ENCODE peak calls at places on chromosomes 4 and X, in eight cellular contexts. E, Q, C, Z, W, B, A and R are unnamed samples.

GRCh38 chr4:53162926-53163325 is 202.9 kb downstream of the SCFD2 start:
- DNase-seq in E (no peak), Q (no peak), C (no peak), Z (no peak), W (no peak), B (no peak), A (no peak), R (no peak)

GRCh38 chr4:24382381-24382780 is 202.0 kb downstream of the DHX15 start:
- DNase-seq in E (no peak), Q (peak; percentile 34), C (no peak), Z (no peak), W (no peak), B (no peak), A (no peak), R (no peak)

GRCh38 chrX:51420610-51421009 is 75.8 kb downstream of the NUDT11 start:
- DNase-seq in E (peak; percentile 54), Q (no peak), C (no peak), Z (peak; percentile 37), W (no peak), B (no peak), A (peak; percentile 8), R (no peak)

GRCh38 chr4:20987191-20987590 is 286.9 kb downstream of the PACRGL start:
- DNase-seq in E (no peak), Q (no peak), C (no peak), Z (no peak), W (no peak), B (no peak), A (no peak), R (no peak)

GRCh38 chrX:70301716-70302115 is 11.8 kb downstream of the KIF4A start:
- DNase-seq in E (peak; percentile 27), Q (no peak), C (no peak), Z (no peak), W (no peak), B (no peak), A (no peak), R (no peak)

GRCh38 chrX:118554511-118554910 is 58.9 kb downstream of the DOCK11 start:
- DNase-seq in E (peak; percentile 32), Q (no peak), C (no peak), Z (peak; percentile 40), W (no peak), B (no peak), A (no peak), R (no peak)

GRCh38 chr4:185542626-185543336 is 7.5 kb upstream of the PDLIM3 start:
- DNase-seq in E (no peak), Q (no peak), C (peak; percentile 66), Z (no peak), W (no peak), B (peak; percentile 83), A (no peak), R (peak; percentile 85)

GRCh38 chr4:85829276-85830051 is 354.5 kb downstream of the ARHGAP24 start:
- DNase-seq in E (peak; percentile 62), Q (peak; percentile 46), C (no peak), Z (no peak), W (no peak), B (no peak), A (no peak), R (peak; percentile 47)

GRCh38 chr4:57119054-57119651 is 9.0 kb upstream of the IGFBP7 start:
- DNase-seq in E (peak; percentile 96), Q (no peak), C (peak; percentile 43), Z (no peak), W (no peak), B (peak; percentile 89), A (no peak), R (peak; percentile 11)

GRCh38 chr4:26509681-26510333 is 19.5 kb upstream of the CCKAR start:
- DNase-seq in E (peak; percentile 42), Q (no peak), C (no peak), Z (no peak), W (no peak), B (no peak), A (no peak), R (no peak)

GRCh38 chr4:55668449-55668848 is 32.4 kb upstream of the NMU start:
- DNase-seq in E (no peak), Q (no peak), C (no peak), Z (no peak), W (no peak), B (no peak), A (no peak), R (no peak)

GRCh38 chr4:162163892-162164759 is at the start of gene FSTL5:
- DNase-seq in E (peak; percentile 27), Q (peak; percentile 51), C (peak; percentile 36), Z (peak; percentile 66), W (no peak), B (peak; percentile 36), A (no peak), R (peak; percentile 85)